ENCODE peak calls at places on chromosome 22, in nine cellular contexts. One of them, this sample, is unnamed.

GRCh38 chr22:26484360-26484706 is 656 bp downstream of the SRRD start:
- ATAC-seq in PC-3: no peak
- ATAC-seq in SK-N-SH treated with all-trans-retinoic acid at 6 μM for 48 hours: no peak
- ATAC-seq in left ventricle myocardium superior: no peak
- ATAC-seq in stimulated activated effector memory CD8-positive, alpha-beta T cell treated with anti-CD3 and anti-CD28 coated beads, Interleukin-12 subunit alpha, Interleukin-12 subunit beta, amount 100 ng/mL, for 72 hours: peak
- ATAC-seq in naive thymus-derived CD8-positive, alpha-beta T cell: no peak
- ATAC-seq in sciatic nerve: no peak
- ATAC-seq in GM23338: no peak
- ATAC-seq in lower lobe of right lung: no peak
- ATAC-seq in this sample: peak

GRCh38 chr22:25148149-25148691 is 51.4 kb upstream of the CRYBB3 start:
- ATAC-seq in GM23338: peak
- ATAC-seq in left ventricle myocardium superior: peak
- ATAC-seq in naive thymus-derived CD8-positive, alpha-beta T cell: no peak
- ATAC-seq in sciatic nerve: peak
- ATAC-seq in SK-N-SH treated with all-trans-retinoic acid at 6 μM for 48 hours: peak
- ATAC-seq in lower lobe of right lung: peak
- ATAC-seq in PC-3: no peak
- ATAC-seq in stimulated activated effector memory CD8-positive, alpha-beta T cell treated with anti-CD3 and anti-CD28 coated beads, Interleukin-12 subunit alpha, Interleukin-12 subunit beta, amount 100 ng/mL, for 72 hours: peak
- ATAC-seq in this sample: no peak

GRCh38 chr22:37100589-37101127 is 8.9 kb downstream of the TMPRSS6 start:
- ATAC-seq in GM23338: no peak
- ATAC-seq in left ventricle myocardium superior: no peak
- ATAC-seq in lower lobe of right lung: peak
- ATAC-seq in sciatic nerve: no peak
- ATAC-seq in naive thymus-derived CD8-positive, alpha-beta T cell: no peak
- ATAC-seq in stimulated activated effector memory CD8-positive, alpha-beta T cell treated with anti-CD3 and anti-CD28 coated beads, Interleukin-12 subunit alpha, Interleukin-12 subunit beta, amount 100 ng/mL, for 72 hours: peak
- ATAC-seq in PC-3: no peak
- ATAC-seq in SK-N-SH treated with all-trans-retinoic acid at 6 μM for 48 hours: no peak
- ATAC-seq in this sample: peak

GRCh38 chr22:22720201-22720723 is 75.8 kb downstream of the GGTLC2 start:
- ATAC-seq in left ventricle myocardium superior: peak
- ATAC-seq in SK-N-SH treated with all-trans-retinoic acid at 6 μM for 48 hours: peak
- ATAC-seq in lower lobe of right lung: peak
- ATAC-seq in sciatic nerve: peak
- ATAC-seq in stimulated activated effector memory CD8-positive, alpha-beta T cell treated with anti-CD3 and anti-CD28 coated beads, Interleukin-12 subunit alpha, Interleukin-12 subunit beta, amount 100 ng/mL, for 72 hours: peak
- ATAC-seq in naive thymus-derived CD8-positive, alpha-beta T cell: peak
- ATAC-seq in PC-3: peak
- ATAC-seq in GM23338: peak
- ATAC-seq in this sample: peak

GRCh38 chr22:37922177-37922576 is 16.1 kb downstream of the MICALL1 start:
- ATAC-seq in SK-N-SH treated with all-trans-retinoic acid at 6 μM for 48 hours: peak
- ATAC-seq in naive thymus-derived CD8-positive, alpha-beta T cell: peak
- ATAC-seq in PC-3: no peak
- ATAC-seq in sciatic nerve: no peak
- ATAC-seq in lower lobe of right lung: no peak
- ATAC-seq in left ventricle myocardium superior: no peak
- ATAC-seq in GM23338: peak
- ATAC-seq in stimulated activated effector memory CD8-positive, alpha-beta T cell treated with anti-CD3 and anti-CD28 coated beads, Interleukin-12 subunit alpha, Interleukin-12 subunit beta, amount 100 ng/mL, for 72 hours: no peak
- ATAC-seq in this sample: no peak

GRCh38 chr22:23756891-23757290 is 2.7 kb upstream of the VPREB3 start:
- ATAC-seq in sciatic nerve: no peak
- ATAC-seq in SK-N-SH treated with all-trans-retinoic acid at 6 μM for 48 hours: no peak
- ATAC-seq in PC-3: no peak
- ATAC-seq in left ventricle myocardium superior: no peak
- ATAC-seq in lower lobe of right lung: no peak
- ATAC-seq in stimulated activated effector memory CD8-positive, alpha-beta T cell treated with anti-CD3 and anti-CD28 coated beads, Interleukin-12 subunit alpha, Interleukin-12 subunit beta, amount 100 ng/mL, for 72 hours: no peak
- ATAC-seq in GM23338: peak
- ATAC-seq in naive thymus-derived CD8-positive, alpha-beta T cell: no peak
- ATAC-seq in this sample: no peak

GRCh38 chr22:43240614-43241013 is 53.7 kb upstream of the TTLL12 start:
- ATAC-seq in SK-N-SH treated with all-trans-retinoic acid at 6 μM for 48 hours: no peak
- ATAC-seq in sciatic nerve: no peak
- ATAC-seq in naive thymus-derived CD8-positive, alpha-beta T cell: no peak
- ATAC-seq in GM23338: peak
- ATAC-seq in left ventricle myocardium superior: no peak
- ATAC-seq in lower lobe of right lung: no peak
- ATAC-seq in stimulated activated effector memory CD8-positive, alpha-beta T cell treated with anti-CD3 and anti-CD28 coated beads, Interleukin-12 subunit alpha, Interleukin-12 subunit beta, amount 100 ng/mL, for 72 hours: no peak
- ATAC-seq in PC-3: no peak
- ATAC-seq in this sample: no peak

GRCh38 chr22:38901111-38901641 is 29.2 kb upstream of the CBX6 start:
- ATAC-seq in lower lobe of right lung: no peak
- ATAC-seq in sciatic nerve: no peak
- ATAC-seq in left ventricle myocardium superior: no peak
- ATAC-seq in stimulated activated effector memory CD8-positive, alpha-beta T cell treated with anti-CD3 and anti-CD28 coated beads, Interleukin-12 subunit alpha, Interleukin-12 subunit beta, amount 100 ng/mL, for 72 hours: no peak
- ATAC-seq in naive thymus-derived CD8-positive, alpha-beta T cell: no peak
- ATAC-seq in GM23338: no peak
- ATAC-seq in PC-3: no peak
- ATAC-seq in SK-N-SH treated with all-trans-retinoic acid at 6 μM for 48 hours: no peak
- ATAC-seq in this sample: no peak

GRCh38 chr22:45420539-45420938 is 7.0 kb downstream of the RIBC2 start:
- ATAC-seq in PC-3: no peak
- ATAC-seq in lower lobe of right lung: no peak
- ATAC-seq in left ventricle myocardium superior: no peak
- ATAC-seq in stimulated activated effector memory CD8-positive, alpha-beta T cell treated with anti-CD3 and anti-CD28 coated beads, Interleukin-12 subunit alpha, Interleukin-12 subunit beta, amount 100 ng/mL, for 72 hours: no peak
- ATAC-seq in GM23338: no peak
- ATAC-seq in naive thymus-derived CD8-positive, alpha-beta T cell: no peak
- ATAC-seq in sciatic nerve: no peak
- ATAC-seq in SK-N-SH treated with all-trans-retinoic acid at 6 μM for 48 hours: no peak
- ATAC-seq in this sample: no peak

GRCh38 chr22:23204541-23205157 is 24.3 kb downstream of the BCR start:
- ATAC-seq in PC-3: no peak
- ATAC-seq in stimulated activated effector memory CD8-positive, alpha-beta T cell treated with anti-CD3 and anti-CD28 coated beads, Interleukin-12 subunit alpha, Interleukin-12 subunit beta, amount 100 ng/mL, for 72 hours: no peak
- ATAC-seq in lower lobe of right lung: peak
- ATAC-seq in SK-N-SH treated with all-trans-retinoic acid at 6 μM for 48 hours: peak
- ATAC-seq in GM23338: no peak
- ATAC-seq in left ventricle myocardium superior: peak
- ATAC-seq in sciatic nerve: peak
- ATAC-seq in naive thymus-derived CD8-positive, alpha-beta T cell: no peak
- ATAC-seq in this sample: no peak

GRCh38 chr22:41127447-41127846 is 35.1 kb downstream of the EP300 start:
- ATAC-seq in naive thymus-derived CD8-positive, alpha-beta T cell: no peak
- ATAC-seq in lower lobe of right lung: peak
- ATAC-seq in stimulated activated effector memory CD8-positive, alpha-beta T cell treated with anti-CD3 and anti-CD28 coated beads, Interleukin-12 subunit alpha, Interleukin-12 subunit beta, amount 100 ng/mL, for 72 hours: no peak
- ATAC-seq in GM23338: no peak
- ATAC-seq in left ventricle myocardium superior: peak
- ATAC-seq in sciatic nerve: no peak
- ATAC-seq in SK-N-SH treated with all-trans-retinoic acid at 6 μM for 48 hours: no peak
- ATAC-seq in PC-3: no peak
- ATAC-seq in this sample: no peak

GRCh38 chr22:43100223-43100622 is 10.3 kb upstream of the BIK start:
- ATAC-seq in left ventricle myocardium superior: no peak
- ATAC-seq in naive thymus-derived CD8-positive, alpha-beta T cell: no peak
- ATAC-seq in stimulated activated effector memory CD8-positive, alpha-beta T cell treated with anti-CD3 and anti-CD28 coated beads, Interleukin-12 subunit alpha, Interleukin-12 subunit beta, amount 100 ng/mL, for 72 hours: peak
- ATAC-seq in GM23338: no peak
- ATAC-seq in lower lobe of right lung: no peak
- ATAC-seq in SK-N-SH treated with all-trans-retinoic acid at 6 μM for 48 hours: no peak
- ATAC-seq in PC-3: no peak
- ATAC-seq in sciatic nerve: no peak
- ATAC-seq in this sample: peak